ENCODE peak calls at places on chromosomes 13 and 19, in seven cellular contexts. One of them, this sample, is unnamed.

GRCh38 chr19:1932395-1932794 is 8.6 kb upstream of the CSNK1G2 start:
- DNase-seq in Peyer's patch: no peak
- DNase-seq in activated CD8-positive, alpha-beta T cell treated with anti-CD3 and anti-CD28 coated beads, Interleukin-2, amount 10 ng/mL, durations not matched to agents 7 days and 5 days: no peak
- DNase-seq in NCI-H2029: no peak
- DNase-seq in fibroblast of mammary gland: no peak
- DNase-seq in lower leg skin: no peak
- DNase-seq in activated naive CD4-positive, alpha-beta T cell treated with anti-CD3 and anti-CD28 coated beads, Interleukin-2, amount 50 U/mL, for 16 hours: no peak
- DNase-seq in this sample: no peak

GRCh38 chr13:74194856-74195255 is 60.7 kb upstream of the KLF12 start:
- DNase-seq in Peyer's patch: no peak
- DNase-seq in activated CD8-positive, alpha-beta T cell treated with anti-CD3 and anti-CD28 coated beads, Interleukin-2, amount 10 ng/mL, durations not matched to agents 7 days and 5 days: no peak
- DNase-seq in NCI-H2029: no peak
- DNase-seq in fibroblast of mammary gland: no peak
- DNase-seq in lower leg skin: no peak
- DNase-seq in activated naive CD4-positive, alpha-beta T cell treated with anti-CD3 and anti-CD28 coated beads, Interleukin-2, amount 50 U/mL, for 16 hours: no peak
- DNase-seq in this sample: no peak

GRCh38 chr13:58630794-58631193 is 999.2 kb downstream of the PCDH17 start:
- DNase-seq in Peyer's patch: no peak
- DNase-seq in activated CD8-positive, alpha-beta T cell treated with anti-CD3 and anti-CD28 coated beads, Interleukin-2, amount 10 ng/mL, durations not matched to agents 7 days and 5 days: no peak
- DNase-seq in NCI-H2029: no peak
- DNase-seq in fibroblast of mammary gland: no peak
- DNase-seq in lower leg skin: no peak
- DNase-seq in activated naive CD4-positive, alpha-beta T cell treated with anti-CD3 and anti-CD28 coated beads, Interleukin-2, amount 50 U/mL, for 16 hours: no peak
- DNase-seq in this sample: no peak

GRCh38 chr13:61608138-61608537 is 192.5 kb upstream of the PCDH20 start:
- DNase-seq in Peyer's patch: no peak
- DNase-seq in activated CD8-positive, alpha-beta T cell treated with anti-CD3 and anti-CD28 coated beads, Interleukin-2, amount 10 ng/mL, durations not matched to agents 7 days and 5 days: no peak
- DNase-seq in NCI-H2029: no peak
- DNase-seq in fibroblast of mammary gland: no peak
- DNase-seq in lower leg skin: no peak
- DNase-seq in activated naive CD4-positive, alpha-beta T cell treated with anti-CD3 and anti-CD28 coated beads, Interleukin-2, amount 50 U/mL, for 16 hours: no peak
- DNase-seq in this sample: no peak

GRCh38 chr13:30561506-30561905 is 56.2 kb upstream of the USPL1 start:
- DNase-seq in Peyer's patch: no peak
- DNase-seq in activated CD8-positive, alpha-beta T cell treated with anti-CD3 and anti-CD28 coated beads, Interleukin-2, amount 10 ng/mL, durations not matched to agents 7 days and 5 days: no peak
- DNase-seq in NCI-H2029: no peak
- DNase-seq in fibroblast of mammary gland: peak; percentile 25
- DNase-seq in lower leg skin: no peak
- DNase-seq in activated naive CD4-positive, alpha-beta T cell treated with anti-CD3 and anti-CD28 coated beads, Interleukin-2, amount 50 U/mL, for 16 hours: no peak
- DNase-seq in this sample: no peak

GRCh38 chr19:41409288-41409687 is 11.7 kb downstream of the BCKDHA start:
- DNase-seq in Peyer's patch: no peak
- DNase-seq in activated CD8-positive, alpha-beta T cell treated with anti-CD3 and anti-CD28 coated beads, Interleukin-2, amount 10 ng/mL, durations not matched to agents 7 days and 5 days: no peak
- DNase-seq in NCI-H2029: peak; percentile 89
- DNase-seq in fibroblast of mammary gland: peak; percentile 20
- DNase-seq in lower leg skin: no peak
- DNase-seq in activated naive CD4-positive, alpha-beta T cell treated with anti-CD3 and anti-CD28 coated beads, Interleukin-2, amount 50 U/mL, for 16 hours: no peak
- DNase-seq in this sample: peak; percentile 73

GRCh38 chr19:53102701-53103140 is 501 bp downstream of the ZNF160 start:
- DNase-seq in Peyer's patch: peak; percentile 25
- DNase-seq in activated CD8-positive, alpha-beta T cell treated with anti-CD3 and anti-CD28 coated beads, Interleukin-2, amount 10 ng/mL, durations not matched to agents 7 days and 5 days: peak; percentile 68
- DNase-seq in NCI-H2029: peak; percentile 38
- DNase-seq in fibroblast of mammary gland: peak; percentile 32
- DNase-seq in lower leg skin: no peak
- DNase-seq in activated naive CD4-positive, alpha-beta T cell treated with anti-CD3 and anti-CD28 coated beads, Interleukin-2, amount 50 U/mL, for 16 hours: peak; percentile 41
- DNase-seq in this sample: peak; percentile 7

GRCh38 chr19:56108447-56109195 is 12.5 kb downstream of the ZNF787 start:
- DNase-seq in Peyer's patch: no peak
- DNase-seq in activated CD8-positive, alpha-beta T cell treated with anti-CD3 and anti-CD28 coated beads, Interleukin-2, amount 10 ng/mL, durations not matched to agents 7 days and 5 days: no peak
- DNase-seq in NCI-H2029: no peak
- DNase-seq in fibroblast of mammary gland: no peak
- DNase-seq in lower leg skin: no peak
- DNase-seq in activated naive CD4-positive, alpha-beta T cell treated with anti-CD3 and anti-CD28 coated beads, Interleukin-2, amount 50 U/mL, for 16 hours: no peak
- DNase-seq in this sample: no peak

GRCh38 chr13:73580868-73581267 is 522.1 kb downstream of the KLF5 start:
- DNase-seq in Peyer's patch: no peak
- DNase-seq in activated CD8-positive, alpha-beta T cell treated with anti-CD3 and anti-CD28 coated beads, Interleukin-2, amount 10 ng/mL, durations not matched to agents 7 days and 5 days: no peak
- DNase-seq in NCI-H2029: no peak
- DNase-seq in fibroblast of mammary gland: no peak
- DNase-seq in lower leg skin: no peak
- DNase-seq in activated naive CD4-positive, alpha-beta T cell treated with anti-CD3 and anti-CD28 coated beads, Interleukin-2, amount 50 U/mL, for 16 hours: no peak
- DNase-seq in this sample: no peak

GRCh38 chr19:39497850-39498261 is 891 bp upstream of the DLL3 start:
- DNase-seq in Peyer's patch: peak; percentile 46
- DNase-seq in activated CD8-positive, alpha-beta T cell treated with anti-CD3 and anti-CD28 coated beads, Interleukin-2, amount 10 ng/mL, durations not matched to agents 7 days and 5 days: peak; percentile 35
- DNase-seq in NCI-H2029: peak; percentile 75
- DNase-seq in fibroblast of mammary gland: peak; percentile 24
- DNase-seq in lower leg skin: no peak
- DNase-seq in activated naive CD4-positive, alpha-beta T cell treated with anti-CD3 and anti-CD28 coated beads, Interleukin-2, amount 50 U/mL, for 16 hours: no peak
- DNase-seq in this sample: no peak

GRCh38 chr19:5131866-5132561 is 163.1 kb downstream of the KDM4B start:
- DNase-seq in Peyer's patch: peak; percentile 64
- DNase-seq in activated CD8-positive, alpha-beta T cell treated with anti-CD3 and anti-CD28 coated beads, Interleukin-2, amount 10 ng/mL, durations not matched to agents 7 days and 5 days: peak; percentile 60
- DNase-seq in NCI-H2029: peak; percentile 24
- DNase-seq in fibroblast of mammary gland: no peak
- DNase-seq in lower leg skin: no peak
- DNase-seq in activated naive CD4-positive, alpha-beta T cell treated with anti-CD3 and anti-CD28 coated beads, Interleukin-2, amount 50 U/mL, for 16 hours: no peak
- DNase-seq in this sample: no peak

GRCh38 chr19:19628499-19629134 is 597 bp upstream of the LPAR2 start:
- DNase-seq in Peyer's patch: peak; percentile 40
- DNase-seq in activated CD8-positive, alpha-beta T cell treated with anti-CD3 and anti-CD28 coated beads, Interleukin-2, amount 10 ng/mL, durations not matched to agents 7 days and 5 days: peak; percentile 42
- DNase-seq in NCI-H2029: no peak
- DNase-seq in fibroblast of mammary gland: peak; percentile 72
- DNase-seq in lower leg skin: no peak
- DNase-seq in activated naive CD4-positive, alpha-beta T cell treated with anti-CD3 and anti-CD28 coated beads, Interleukin-2, amount 50 U/mL, for 16 hours: peak; percentile 45
- DNase-seq in this sample: peak; percentile 51

GRCh38 chr13:44280461-44280860 is 93.2 kb upstream of the SERP2 start:
- DNase-seq in Peyer's patch: no peak
- DNase-seq in activated CD8-positive, alpha-beta T cell treated with anti-CD3 and anti-CD28 coated beads, Interleukin-2, amount 10 ng/mL, durations not matched to agents 7 days and 5 days: no peak
- DNase-seq in NCI-H2029: no peak
- DNase-seq in fibroblast of mammary gland: peak; percentile 48
- DNase-seq in lower leg skin: no peak
- DNase-seq in activated naive CD4-positive, alpha-beta T cell treated with anti-CD3 and anti-CD28 coated beads, Interleukin-2, amount 50 U/mL, for 16 hours: no peak
- DNase-seq in this sample: no peak

This sample was measured in retinal pigment epithelial cell.